ENCODE peak calls at places on chromosomes 16 and 17, in six cellular contexts. J is effector CD4-positive, alpha-beta T cell; E is fibroblast of pulmonary artery; L is neural crest cell; X is body of pancreas; I is activated CD8-positive, alpha-beta T cell treated with anti-CD3 and anti-CD28 coated beads, Interleukin-2, amount 10 ng/mL, durations not matched to agents 7 days and 5 days. M is an unnamed sample.

GRCh38 chr17:71821512-71821911 is 299.3 kb upstream of the SOX9 start:
- DNase-seq in J (no peak), E (no peak), L (no peak), X (no peak), I (no peak), M (no peak)

GRCh38 chr17:63247706-63248105 is 198.4 kb downstream of the CYB561 start:
- DNase-seq in J (no peak), E (peak), L (no peak), X (no peak), I (no peak), M (no peak)

GRCh38 chr17:60168654-60169053 is 18.9 kb downstream of the CA4 start:
- DNase-seq in J (no peak), E (no peak), L (no peak), X (no peak), I (no peak), M (no peak)

GRCh38 chr16:2027024-2028010 is 615 bp downstream of the NHERF2 start:
- DNase-seq in J (no peak), E (peak), L (no peak), X (no peak), I (no peak), M (no peak)

GRCh38 chr16:60740033-60740696 is 1296.1 kb downstream of the CDH8 start:
- DNase-seq in J (no peak), E (no peak), L (no peak), X (no peak), I (no peak), M (no peak)

GRCh38 chr17:50955667-50956120 is 89.5 kb upstream of the TOB1 start:
- DNase-seq in J (no peak), E (no peak), L (no peak), X (peak), I (no peak), M (no peak)

GRCh38 chr16:14071576-14072271 is 605 bp downstream of the MRTFB start:
- DNase-seq in J (no peak), E (peak), L (no peak), X (no peak), I (no peak), M (no peak)

GRCh38 chr17:63497708-63498483 is 21.0 kb downstream of the ACE start:
- DNase-seq in J (no peak), E (no peak), L (no peak), X (no peak), I (no peak), M (peak)

GRCh38 chr17:17408236-17408794 is 68.5 kb upstream of the MED9 start:
- DNase-seq in J (no peak), E (peak), L (no peak), X (no peak), I (no peak), M (no peak)

GRCh38 chr17:5500247-5500803 is 14.0 kb downstream of the MIS12 start:
- DNase-seq in J (no peak), E (no peak), L (no peak), X (no peak), I (peak), M (peak)